ENCODE peak calls at places on chromosomes 4 and X, in six cellular contexts. M is fibroblast of the aortic adventitia, E is dorsolateral prefrontal cortex, C is lung, U is foreskin fibroblast, A is bronchial epithelial cell. Y is an unnamed sample.

GRCh38 chr4:105710678-105711077 is 2.1 kb downstream of the GSTCD start:
- DNase-seq in M (peak; percentile 20), E (no peak), C (no peak), U (no peak), A (no peak), Y (peak; percentile 54)

GRCh38 chr4:124386648-124387047 is 325.9 kb downstream of the ANKRD50 start:
- DNase-seq in M (no peak), E (no peak), C (no peak), U (no peak), A (no peak), Y (no peak)

GRCh38 chrX:97806238-97806637 is 922.5 kb downstream of the RPA4 start:
- DNase-seq in M (peak; percentile 19), E (no peak), C (no peak), U (no peak), A (no peak), Y (peak; percentile 24)

GRCh38 chrX:123422875-123423274 is 238.8 kb downstream of the GRIA3 start:
- DNase-seq in M (peak; percentile 65), E (no peak), C (no peak), U (peak; percentile 37), A (peak; percentile 15), Y (peak; percentile 59)

GRCh38 chrX:8783100-8784098 is 17.8 kb downstream of the FAM9A start:
- DNase-seq in M (peak; percentile 1), E (no peak), C (peak; percentile 42), U (no peak), A (no peak), Y (peak; percentile 3)

GRCh38 chr4:184453402-184454160 is 20.8 kb downstream of the IRF2 start:
- DNase-seq in M (peak; percentile 80), E (no peak), C (peak; percentile 47), U (peak; percentile 88), A (peak; percentile 79), Y (peak; percentile 85)

GRCh38 chr4:40848981-40849380 is 99.2 kb downstream of the NSUN7 start:
- DNase-seq in M (peak; percentile 23), E (no peak), C (no peak), U (peak; percentile 10), A (no peak), Y (peak; percentile 53)

GRCh38 chr4:66946761-66947160 is 598.5 kb downstream of the CENPC start:
- DNase-seq in M (no peak), E (no peak), C (no peak), U (no peak), A (no peak), Y (no peak)

GRCh38 chr4:42736538-42736937 is 79.6 kb upstream of the ATP8A1 start:
- DNase-seq in M (no peak), E (no peak), C (no peak), U (no peak), A (no peak), Y (no peak)

GRCh38 chr4:102713096-102713495 is 47.7 kb downstream of the MANBA start:
- DNase-seq in M (peak; percentile 65), E (no peak), C (no peak), U (no peak), A (peak; percentile 62), Y (peak; percentile 14)

GRCh38 chrX:3815896-3816664 is 102.6 kb upstream of the PRKX start:
- DNase-seq in M (peak; percentile 31), E (peak; percentile 52), C (peak; percentile 62), U (peak; percentile 18), A (no peak), Y (peak; percentile 28)

GRCh38 chr4:158667651-158668198 is 4.0 kb downstream of the C4orf46 start:
- DNase-seq in M (peak; percentile 7), E (no peak), C (no peak), U (peak; percentile 37), A (peak; percentile 37), Y (peak; percentile 12)

GRCh38 chr4:110106946-110107325 is 91.5 kb downstream of the ELOVL6 start:
- DNase-seq in M (peak; percentile 49), E (no peak), C (no peak), U (peak; percentile 39), A (peak; percentile 87), Y (peak; percentile 82)

GRCh38 chr4:173037242-173037641 is 131.4 kb upstream of the GALNT7 start:
- DNase-seq in M (no peak), E (no peak), C (no peak), U (no peak), A (no peak), Y (no peak)

GRCh38 chr4:148447672-148448071 is 5.5 kb upstream of the NR3C2 start:
- DNase-seq in M (no peak), E (no peak), C (no peak), U (no peak), A (peak; percentile 49), Y (no peak)

GRCh38 chr4:184255361-184255760 is 37.7 kb upstream of the ENPP6 start:
- DNase-seq in M (no peak), E (peak; percentile 55), C (no peak), U (no peak), A (no peak), Y (no peak)

DNA sequence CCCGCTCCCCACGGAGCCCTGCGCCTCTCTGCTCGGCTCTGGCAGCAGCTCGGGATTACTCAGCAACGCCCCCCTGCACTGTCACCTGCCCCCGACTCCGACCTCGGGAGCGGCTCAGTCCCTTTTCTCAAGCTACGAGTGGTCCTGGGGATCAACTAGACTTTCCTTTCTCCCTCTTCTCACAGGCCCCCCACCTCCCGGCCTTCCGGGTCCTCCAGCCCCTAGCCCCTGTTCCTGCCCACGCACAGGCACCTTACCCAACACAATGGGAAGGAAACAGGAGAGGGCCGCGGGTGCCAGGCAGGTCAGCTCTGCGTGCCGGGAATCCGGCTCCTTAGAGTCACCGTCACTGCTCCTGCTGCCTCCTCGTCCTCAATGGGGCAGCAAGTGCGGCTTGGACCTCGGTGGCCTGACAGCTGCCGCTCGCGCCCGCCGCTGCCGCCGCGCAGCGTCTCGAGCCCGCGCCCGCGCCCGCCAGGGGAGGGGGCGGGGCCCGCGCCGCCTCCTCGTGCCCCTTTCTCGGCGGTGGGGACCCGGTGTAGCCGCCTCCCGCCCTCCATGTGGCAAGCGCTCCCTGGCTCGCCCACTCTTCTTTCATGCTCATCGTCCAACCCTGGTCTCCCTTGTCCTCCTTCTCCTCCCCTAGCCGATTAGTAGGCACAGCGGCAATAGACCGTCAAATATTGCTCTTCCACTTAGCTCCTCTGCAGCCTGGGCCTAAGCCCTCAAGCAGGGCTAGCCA is at the start of gene RAB9B:
- DNase-seq in M (no peak), E (peak; percentile 72), C (peak; percentile 45), U (no peak), A (peak; percentile 28), Y (peak; percentile 35)
- H3K4me3 ChIP-seq in M (peak within 1 kb of the TSS; percentile 63), E (peak within 1 kb of the TSS; percentile 66), C (peak within 1 kb of the TSS; percentile 60), U (peak within 1 kb of the TSS; percentile 61), A (peak within 1 kb of the TSS; percentile 41), Y (peak within 1 kb of the TSS; percentile 50)

DNA sequence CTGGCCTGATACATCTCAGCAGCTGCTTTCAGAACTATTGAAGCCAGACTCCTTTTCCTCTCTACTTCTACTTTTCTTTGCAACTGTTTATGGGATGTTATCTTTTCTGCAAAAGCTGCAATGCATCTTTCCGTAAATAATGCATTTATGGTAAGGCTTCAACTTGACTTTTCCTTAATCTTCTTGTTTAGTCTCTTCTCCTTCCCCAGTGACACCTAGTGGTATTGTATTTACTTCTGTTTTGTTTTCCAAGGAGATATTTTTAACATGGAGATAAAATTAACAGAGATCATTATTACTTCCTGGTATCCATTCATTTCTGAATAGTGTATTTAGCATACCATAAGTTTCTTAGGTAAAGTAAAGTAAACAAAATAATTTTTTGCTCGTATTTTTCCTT is 1548.8 kb downstream of the PCDH7 start:
- DNase-seq in M (peak; percentile 44), E (no peak), C (no peak), U (no peak), A (peak; percentile 38), Y (no peak)
- TF ChIP-seq CTCF in M (peak; percentile 33), E (no peak), C (no peak), U (no peak), A (no peak), Y (no peak)

GRCh38 chr4:77184961-77185360 is 28.0 kb downstream of the CCNG2 start:
- DNase-seq in M (no peak), E (no peak), C (no peak), U (no peak), A (no peak), Y (no peak)

GRCh38 chr4:77185681-77186080 is 28.7 kb downstream of the CCNG2 start:
- DNase-seq in M (no peak), E (no peak), C (no peak), U (no peak), A (no peak), Y (no peak)

GRCh38 chr4:77181737-77182136 is 24.7 kb downstream of the CCNG2 start:
- DNase-seq in M (no peak), E (no peak), C (no peak), U (no peak), A (no peak), Y (no peak)

GRCh38 chr4:77187231-77187630 is 30.2 kb downstream of the CCNG2 start:
- DNase-seq in M (no peak), E (no peak), C (no peak), U (no peak), A (no peak), Y (no peak)

GRCh38 chr4:77184018-77184417 is 27.0 kb downstream of the CCNG2 start:
- DNase-seq in M (no peak), E (no peak), C (no peak), U (no peak), A (no peak), Y (peak; percentile 16)
- H3K4me3 ChIP-seq in M (no peak overlapping the region), E (no peak overlapping the region), C (no peak overlapping the region), U (no peak overlapping the region), A (no peak overlapping the region), Y (no peak overlapping the region)

DNA sequence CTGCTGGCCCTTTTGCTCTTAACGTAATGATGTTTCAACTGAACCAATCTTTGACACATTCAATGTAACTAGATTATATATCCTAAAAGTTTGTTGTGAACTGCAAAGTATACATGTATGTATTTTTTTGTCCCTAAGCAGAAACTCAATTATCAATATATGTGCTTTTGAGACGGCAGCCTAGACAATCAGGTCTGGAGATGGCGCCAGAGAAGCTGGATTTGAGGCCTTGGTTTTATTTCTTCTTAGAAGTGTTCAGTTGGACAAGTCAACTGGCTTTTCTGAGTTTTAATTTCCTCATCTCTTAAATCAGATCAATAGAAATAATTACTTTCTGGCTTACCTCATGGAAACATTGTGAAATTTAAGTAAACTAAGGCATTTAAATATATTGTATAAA is 62.5 kb downstream of the DCAF8L1 start:
- DNase-seq in M (peak; percentile 2), E (no peak), C (no peak), U (no peak), A (peak; percentile 23), Y (no peak)
- TF ChIP-seq CTCF in M (peak; percentile 5), E (no peak), C (no peak), U (no peak), A (peak; percentile 32), Y (peak; percentile 2)

GRCh38 chr4:54025582-54025981 is 38.8 kb downstream of the CHIC2 start:
- DNase-seq in M (no peak), E (no peak), C (no peak), U (no peak), A (no peak), Y (no peak)

GRCh38 chr4:54032558-54033135 is 31.8 kb downstream of the CHIC2 start:
- DNase-seq in M (no peak), E (no peak), C (no peak), U (no peak), A (no peak), Y (no peak)

GRCh38 chr4:54027311-54027710 is 37.1 kb downstream of the CHIC2 start:
- DNase-seq in M (no peak), E (no peak), C (no peak), U (no peak), A (no peak), Y (no peak)
- H3K4me3 ChIP-seq in M (no peak overlapping the region), E (no peak overlapping the region), C (no peak overlapping the region), U (no peak overlapping the region), A (no peak overlapping the region), Y (no peak overlapping the region)